ENCODE peak calls at places on chromosomes 6 and 20, in four cellular contexts. U is fibroblast of lung, R is caudate nucleus, B is lower lobe of right lung. F is an unnamed sample.

GRCh38 chr6:37033255-37033654 is 27.8 kb downstream of the FGD2 start:
- DNase-seq in U (no peak), R (no peak), B (peak; percentile 30), F (no peak)

GRCh38 chr6:15501806-15502450 is 160.9 kb downstream of the DTNBP1 start:
- DNase-seq in U (peak; percentile 84), R (no peak), B (no peak), F (peak; percentile 75)

GRCh38 chr6:138999949-139000725 is 12.1 kb upstream of the REPS1 start:
- DNase-seq in U (no peak), R (no peak), B (no peak), F (no peak)

GRCh38 chr6:9405369-9405768 is 970.0 kb upstream of the SLC35B3 start:
- DNase-seq in U (peak; percentile 93), R (no peak), B (no peak), F (no peak)

GRCh38 chr6:163627274-163628062 is 212.9 kb downstream of the QKI start:
- DNase-seq in U (no peak), R (no peak), B (no peak), F (no peak)

GRCh38 chr6:156634971-156635371 is 142.2 kb upstream of the ARID1B start:
- DNase-seq in U (no peak), R (no peak), B (no peak), F (no peak)

GRCh38 chr20:50607850-50608749 is 83.2 kb downstream of the RIPOR3 start:
- DNase-seq in U (no peak), R (no peak), B (no peak), F (no peak)

GRCh38 chr6:166624275-166624674 is 2.8 kb downstream of the RPS6KA2 start:
- DNase-seq in U (peak; percentile 71), R (no peak), B (peak; percentile 70), F (no peak)

GRCh38 chr6:116047173-116047933 is 13.3 kb downstream of the FRK start:
- DNase-seq in U (peak; percentile 13), R (no peak), B (no peak), F (no peak)

GRCh38 chr6:41430875-41431274 is 95.5 kb downstream of the NCR2 start:
- DNase-seq in U (peak; percentile 78), R (no peak), B (peak; percentile 6), F (no peak)

GRCh38 chr6:80728340-80728739 is 621.9 kb downstream of the BCKDHB start:
- DNase-seq in U (no peak), R (no peak), B (no peak), F (no peak)

GRCh38 chr20:10217517-10218410 is 866 bp upstream of the SNAP25 start:
- DNase-seq in U (peak; percentile 99), R (peak; percentile 77), B (no peak), F (peak; percentile 85)

GRCh38 chr6:36139991-36140710 is 9.8 kb downstream of the MAPK13 start:
- DNase-seq in U (no peak), R (no peak), B (no peak), F (peak; percentile 77)

GRCh38 chr20:17835941-17836861 is 132.4 kb downstream of the SNX5 start:
- DNase-seq in U (peak; percentile 96), R (no peak), B (no peak), F (no peak)

GRCh38 chr6:315226-315625 is 22.9 kb downstream of the DUSP22 start:
- DNase-seq in U (no peak), R (no peak), B (no peak), F (no peak)

GRCh38 chr20:3311623-3312022 is 72.6 kb upstream of the SLC4A11 start:
- DNase-seq in U (no peak), R (no peak), B (no peak), F (no peak)

GRCh38 chr6:2266845-2267244 is 21.4 kb upstream of the GMDS start:
- DNase-seq in U (no peak), R (no peak), B (no peak), F (no peak)

GRCh38 chr6:36904851-36905393 is 19.2 kb downstream of the C6orf89 start:
- DNase-seq in U (no peak), R (no peak), B (no peak), F (no peak)

GRCh38 chr6:131372535-131372934 is 200.5 kb upstream of the ARG1 start:
- DNase-seq in U (peak; percentile 62), R (no peak), B (no peak), F (no peak)

GRCh38 chr20:35279040-35279439 is 1.1 kb upstream of the MMP24OS start:
- DNase-seq in U (no peak), R (no peak), B (no peak), F (no peak)

GRCh38 chr6:51855310-51856082 is 231.9 kb downstream of the PKHD1 start:
- DNase-seq in U (peak; percentile 25), R (no peak), B (no peak), F (no peak)

GRCh38 chr6:117849087-117849486 is 58.0 kb upstream of the SLC35F1 start:
- DNase-seq in U (no peak), R (no peak), B (no peak), F (no peak)

GRCh38 chr20:25319241-25320034 is 71.2 kb downstream of the ABHD12 start:
- DNase-seq in U (no peak), R (no peak), B (no peak), F (no peak)

GRCh38 chr6:37583261-37583660 is 83.6 kb upstream of the CCDC167 start:
- DNase-seq in U (no peak), R (no peak), B (no peak), F (no peak)

GRCh38 chr6:25296980-25297379 is 17.8 kb downstream of the CARMIL1 start:
- DNase-seq in U (peak; percentile 52), R (no peak), B (no peak), F (no peak)

GRCh38 chr6:98985391-98985790 is 37.6 kb upstream of the FBXL4 start:
- DNase-seq in U (no peak), R (no peak), B (no peak), F (no peak)

GRCh38 chr6:69027861-69028260 is 392.8 kb downstream of the ADGRB3 start:
- DNase-seq in U (peak; percentile 24), R (no peak), B (no peak), F (no peak)

GRCh38 chr6:150967910-150968309 is 102.4 kb downstream of the MTHFD1L start:
- DNase-seq in U (peak; percentile 5), R (no peak), B (no peak), F (no peak)

GRCh38 chr6:24936641-24937317 is 1.0 kb upstream of the RIPOR2 start:
- DNase-seq in U (peak; percentile 28), R (no peak), B (no peak), F (no peak)

GRCh38 chr6:38198219-38198618 is 378.7 kb downstream of the ZFAND3 start:
- DNase-seq in U (no peak), R (no peak), B (no peak), F (no peak)

GRCh38 chr20:38985603-38986170 is 23.5 kb downstream of the DHX35 start:
- DNase-seq in U (peak; percentile 92), R (no peak), B (no peak), F (no peak)

GRCh38 chr6:168609026-168609685 is 168.2 kb downstream of the SMOC2 start:
- DNase-seq in U (no peak), R (no peak), B (no peak), F (no peak)

GRCh38 chr6:168611691-168612090 is 170.7 kb downstream of the SMOC2 start:
- DNase-seq in U (no peak), R (no peak), B (no peak), F (no peak)

GRCh38 chr6:168608113-168608400 is 167.1 kb downstream of the SMOC2 start:
- DNase-seq in U (no peak), R (no peak), B (no peak), F (no peak)

GRCh38 chr6:168607272-168608112 is 166.5 kb downstream of the SMOC2 start:
- DNase-seq in U (no peak), R (no peak), B (peak; percentile 78), F (no peak)

GRCh38 chr6:168609914-168610490 is 169.0 kb downstream of the SMOC2 start:
- DNase-seq in U (no peak), R (no peak), B (no peak), F (no peak)
- H3K27ac ChIP-seq in U (no peak overlapping the region), R (no peak overlapping the region), B (no peak overlapping the region), F (no peak overlapping the region)

GRCh38 chr6:47665112-47665511 is 33.3 kb upstream of the ADGRF4 start:
- DNase-seq in U (no peak), R (no peak), B (no peak), F (no peak)
- H3K27ac ChIP-seq in U (no peak overlapping the region), R (no peak overlapping the region), B (no peak overlapping the region), F (no peak overlapping the region)

GRCh38 chr6:88884361-88884760 is 79.1 kb downstream of the RNGTT start:
- DNase-seq in U (no peak), R (no peak), B (no peak), F (no peak)

GRCh38 chr6:88880021-88880420 is 83.4 kb downstream of the RNGTT start:
- DNase-seq in U (no peak), R (no peak), B (no peak), F (no peak)

GRCh38 chr6:88882536-88882935 is 80.9 kb downstream of the RNGTT start:
- DNase-seq in U (no peak), R (no peak), B (no peak), F (no peak)

GRCh38 chr6:88877893-88878292 is 85.5 kb downstream of the RNGTT start:
- DNase-seq in U (no peak), R (no peak), B (no peak), F (no peak)

GRCh38 chr6:88881451-88881850 is 82.0 kb downstream of the RNGTT start:
- DNase-seq in U (peak; percentile 41), R (no peak), B (no peak), F (no peak)
- H3K27ac ChIP-seq in U (no peak overlapping the region), R (no peak overlapping the region), B (no peak overlapping the region), F (no peak overlapping the region)

GRCh38 chr6:7912024-7912423 is 1.4 kb upstream of the TXNDC5 start:
- DNase-seq in U (no peak), R (no peak), B (no peak), F (no peak)

GRCh38 chr6:7911345-7911725 is 747 bp upstream of the TXNDC5 start:
- DNase-seq in U (no peak), R (no peak), B (no peak), F (no peak)

GRCh38 chr6:7910654-7911344 is at the start of gene TXNDC5:
- DNase-seq in U (peak; percentile 68), R (peak; percentile 65), B (peak; percentile 86), F (peak; percentile 64)

GRCh38 chr6:7909323-7910276 is 988 bp downstream of the TXNDC5 start:
- DNase-seq in U (peak; percentile 48), R (peak; percentile 60), B (peak; percentile 71), F (peak; percentile 71)

GRCh38 chr6:7910298-7910653 is 312 bp downstream of the TXNDC5 start:
- DNase-seq in U (no peak), R (no peak), B (no peak), F (no peak)
- H3K27ac ChIP-seq in U (no peak overlapping the region), R (no peak overlapping the region), B (peak overlapping the region; percentile 68), F (no peak overlapping the region)

GRCh38 chr20:32971703-32972161 is 32.5 kb downstream of the SUN5 start:
- DNase-seq in U (no peak), R (no peak), B (no peak), F (no peak)
- H3K27ac ChIP-seq in U (no peak overlapping the region), R (peak overlapping the region; percentile 24), B (peak overlapping the region; percentile 41), F (peak overlapping the region; percentile 10)

F was measured in dorsolateral prefrontal cortex.